ENCODE peak calls at places on chromosomes 5 and 9, in ten cellular contexts. One of them, this sample, is unnamed.

GRCh38 chr5:132427285-132428146 is 58.0 kb downstream of the SLC22A5 start:
- DNase-seq in activated CD8-positive, alpha-beta T cell treated with anti-CD3 and anti-CD28 coated beads for 36 hours: peak; percentile 76
- DNase-seq in upper lobe of right lung: peak; percentile 76
- DNase-seq in adrenal gland: peak; percentile 44
- DNase-seq in fibroblast of the aortic adventitia: no peak
- DNase-seq in mucosa of descending colon: peak; percentile 80
- DNase-seq in DND-41: peak; percentile 63
- DNase-seq in B cell: peak; percentile 36
- DNase-seq in fibroblast of mammary gland: no peak
- DNase-seq in AG09319: no peak
- DNase-seq in this sample: no peak

GRCh38 chr9:112308576-112308975 is 24.8 kb downstream of the PTBP3 start:
- DNase-seq in adrenal gland: no peak
- DNase-seq in fibroblast of mammary gland: no peak
- DNase-seq in fibroblast of the aortic adventitia: peak; percentile 22
- DNase-seq in B cell: no peak
- DNase-seq in DND-41: no peak
- DNase-seq in upper lobe of right lung: no peak
- DNase-seq in activated CD8-positive, alpha-beta T cell treated with anti-CD3 and anti-CD28 coated beads for 36 hours: no peak
- DNase-seq in AG09319: no peak
- DNase-seq in mucosa of descending colon: no peak
- DNase-seq in this sample: no peak

GRCh38 chr9:97559111-97559514 is 57.6 kb downstream of the TMOD1 start:
- DNase-seq in AG09319: no peak
- DNase-seq in adrenal gland: no peak
- DNase-seq in upper lobe of right lung: peak; percentile 40
- DNase-seq in mucosa of descending colon: no peak
- DNase-seq in activated CD8-positive, alpha-beta T cell treated with anti-CD3 and anti-CD28 coated beads for 36 hours: peak; percentile 36
- DNase-seq in fibroblast of mammary gland: no peak
- DNase-seq in DND-41: no peak
- DNase-seq in B cell: no peak
- DNase-seq in fibroblast of the aortic adventitia: no peak
- DNase-seq in this sample: no peak

GRCh38 chr9:91017245-91017644 is 215.6 kb downstream of the SYK start:
- DNase-seq in B cell: no peak
- DNase-seq in fibroblast of the aortic adventitia: no peak
- DNase-seq in adrenal gland: no peak
- DNase-seq in DND-41: no peak
- DNase-seq in fibroblast of mammary gland: no peak
- DNase-seq in mucosa of descending colon: no peak
- DNase-seq in AG09319: no peak
- DNase-seq in activated CD8-positive, alpha-beta T cell treated with anti-CD3 and anti-CD28 coated beads for 36 hours: no peak
- DNase-seq in upper lobe of right lung: no peak
- DNase-seq in this sample: no peak

GRCh38 chr5:144203750-144204596 is 33.3 kb downstream of the KCTD16 start:
- DNase-seq in mucosa of descending colon: no peak
- DNase-seq in fibroblast of the aortic adventitia: peak; percentile 91
- DNase-seq in activated CD8-positive, alpha-beta T cell treated with anti-CD3 and anti-CD28 coated beads for 36 hours: peak; percentile 61
- DNase-seq in DND-41: peak; percentile 45
- DNase-seq in fibroblast of mammary gland: peak; percentile 80
- DNase-seq in upper lobe of right lung: no peak
- DNase-seq in adrenal gland: peak; percentile 66
- DNase-seq in B cell: peak; percentile 36
- DNase-seq in AG09319: peak; percentile 52
- DNase-seq in this sample: no peak

GRCh38 chr9:976258-976804 is at the start of gene DMRT3:
- DNase-seq in fibroblast of the aortic adventitia: no peak
- DNase-seq in upper lobe of right lung: no peak
- DNase-seq in AG09319: no peak
- DNase-seq in adrenal gland: no peak
- DNase-seq in DND-41: no peak
- DNase-seq in activated CD8-positive, alpha-beta T cell treated with anti-CD3 and anti-CD28 coated beads for 36 hours: no peak
- DNase-seq in fibroblast of mammary gland: no peak
- DNase-seq in mucosa of descending colon: no peak
- DNase-seq in B cell: peak; percentile 58
- DNase-seq in this sample: no peak

GRCh38 chr5:160979356-160979755 is 127.3 kb upstream of the ATP10B start:
- DNase-seq in B cell: no peak
- DNase-seq in upper lobe of right lung: no peak
- DNase-seq in AG09319: no peak
- DNase-seq in fibroblast of mammary gland: no peak
- DNase-seq in fibroblast of the aortic adventitia: no peak
- DNase-seq in adrenal gland: no peak
- DNase-seq in DND-41: no peak
- DNase-seq in mucosa of descending colon: no peak
- DNase-seq in activated CD8-positive, alpha-beta T cell treated with anti-CD3 and anti-CD28 coated beads for 36 hours: no peak
- DNase-seq in this sample: no peak

GRCh38 chr9:132283863-132284262 is 70.9 kb downstream of the SETX start:
- DNase-seq in fibroblast of the aortic adventitia: no peak
- DNase-seq in upper lobe of right lung: no peak
- DNase-seq in B cell: no peak
- DNase-seq in mucosa of descending colon: no peak
- DNase-seq in adrenal gland: no peak
- DNase-seq in fibroblast of mammary gland: no peak
- DNase-seq in activated CD8-positive, alpha-beta T cell treated with anti-CD3 and anti-CD28 coated beads for 36 hours: no peak
- DNase-seq in AG09319: no peak
- DNase-seq in DND-41: no peak
- DNase-seq in this sample: no peak

GRCh38 chr5:129930221-129930620 is 26.0 kb downstream of the CHSY3 start:
- DNase-seq in DND-41: no peak
- DNase-seq in adrenal gland: no peak
- DNase-seq in fibroblast of mammary gland: no peak
- DNase-seq in AG09319: no peak
- DNase-seq in fibroblast of the aortic adventitia: peak; percentile 35
- DNase-seq in activated CD8-positive, alpha-beta T cell treated with anti-CD3 and anti-CD28 coated beads for 36 hours: no peak
- DNase-seq in mucosa of descending colon: no peak
- DNase-seq in upper lobe of right lung: no peak
- DNase-seq in B cell: no peak
- DNase-seq in this sample: no peak

GRCh38 chr5:134506054-134507039 is 19.1 kb upstream of the JADE2 start:
- DNase-seq in AG09319: no peak
- DNase-seq in fibroblast of the aortic adventitia: no peak
- DNase-seq in mucosa of descending colon: peak; percentile 95
- DNase-seq in activated CD8-positive, alpha-beta T cell treated with anti-CD3 and anti-CD28 coated beads for 36 hours: no peak
- DNase-seq in DND-41: no peak
- DNase-seq in B cell: no peak
- DNase-seq in upper lobe of right lung: peak; percentile 80
- DNase-seq in adrenal gland: peak; percentile 94
- DNase-seq in fibroblast of mammary gland: no peak
- DNase-seq in this sample: peak; percentile 92

GRCh38 chr5:75551471-75551870 is 39.8 kb downstream of the POLK start:
- DNase-seq in fibroblast of mammary gland: peak; percentile 85
- DNase-seq in DND-41: no peak
- DNase-seq in upper lobe of right lung: no peak
- DNase-seq in B cell: no peak
- DNase-seq in fibroblast of the aortic adventitia: peak; percentile 34
- DNase-seq in AG09319: no peak
- DNase-seq in activated CD8-positive, alpha-beta T cell treated with anti-CD3 and anti-CD28 coated beads for 36 hours: no peak
- DNase-seq in mucosa of descending colon: no peak
- DNase-seq in adrenal gland: no peak
- DNase-seq in this sample: no peak

GRCh38 chr5:132495063-132495671 is 4.6 kb upstream of the IRF1 start:
- DNase-seq in upper lobe of right lung: no peak
- DNase-seq in DND-41: no peak
- DNase-seq in AG09319: no peak
- DNase-seq in activated CD8-positive, alpha-beta T cell treated with anti-CD3 and anti-CD28 coated beads for 36 hours: peak; percentile 71
- DNase-seq in fibroblast of mammary gland: no peak
- DNase-seq in adrenal gland: no peak
- DNase-seq in B cell: no peak
- DNase-seq in fibroblast of the aortic adventitia: no peak
- DNase-seq in mucosa of descending colon: peak; percentile 62
- DNase-seq in this sample: peak; percentile 79

GRCh38 chr5:3031733-3032378 is 280.4 kb upstream of the IRX2 start:
- DNase-seq in fibroblast of the aortic adventitia: no peak
- DNase-seq in upper lobe of right lung: no peak
- DNase-seq in B cell: no peak
- DNase-seq in activated CD8-positive, alpha-beta T cell treated with anti-CD3 and anti-CD28 coated beads for 36 hours: no peak
- DNase-seq in DND-41: no peak
- DNase-seq in mucosa of descending colon: no peak
- DNase-seq in fibroblast of mammary gland: no peak
- DNase-seq in adrenal gland: no peak
- DNase-seq in AG09319: no peak
- DNase-seq in this sample: no peak
- TF ChIP-seq CTCF in fibroblast of the aortic adventitia: no peak
- TF ChIP-seq CTCF in upper lobe of right lung: no peak
- TF ChIP-seq CTCF in B cell: no peak
- TF ChIP-seq CTCF in activated CD8-positive, alpha-beta T cell treated with anti-CD3 and anti-CD28 coated beads for 36 hours: no peak
- TF ChIP-seq CTCF in DND-41: no peak
- TF ChIP-seq CTCF in mucosa of descending colon: no peak
- TF ChIP-seq CTCF in fibroblast of mammary gland: no peak
- TF ChIP-seq CTCF in adrenal gland: no peak
- TF ChIP-seq CTCF in AG09319: no peak
- TF ChIP-seq CTCF in this sample: no peak

DNA sequence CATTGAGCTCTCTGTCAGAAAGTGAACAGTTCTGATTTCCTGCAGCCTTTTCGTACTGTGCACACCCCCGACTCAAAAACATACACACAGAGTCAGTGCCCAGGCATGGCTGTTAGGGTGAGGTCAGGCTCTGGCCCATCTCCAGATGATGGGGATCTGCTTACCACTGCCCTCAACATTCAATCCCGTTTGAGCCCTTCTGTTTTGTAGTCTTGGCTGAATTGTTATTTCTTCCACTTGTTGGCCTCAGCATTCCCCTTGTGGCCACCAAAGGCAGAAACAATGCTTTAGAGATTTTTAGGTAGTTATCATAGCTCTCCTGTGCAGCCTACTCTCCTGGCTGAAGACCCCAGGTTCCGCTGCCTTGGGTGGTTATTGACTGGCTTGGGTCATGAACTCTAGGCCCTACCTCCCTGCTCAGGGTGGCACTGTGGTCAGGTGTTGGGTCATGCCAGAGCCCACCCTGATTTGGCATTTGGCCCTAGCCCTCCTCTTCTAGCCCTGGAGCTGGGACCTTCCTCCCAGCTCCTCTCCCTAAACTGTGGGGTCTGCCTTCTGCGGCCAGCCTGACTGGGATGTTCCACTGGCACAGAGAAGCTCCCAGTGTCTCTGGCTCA is 7.8 kb upstream of the MYOZ3 start:
- DNase-seq in upper lobe of right lung: no peak
- DNase-seq in adrenal gland: no peak
- DNase-seq in B cell: no peak
- DNase-seq in fibroblast of the aortic adventitia: peak; percentile 66
- DNase-seq in fibroblast of mammary gland: peak; percentile 64
- DNase-seq in mucosa of descending colon: no peak
- DNase-seq in DND-41: no peak
- DNase-seq in AG09319: no peak
- DNase-seq in activated CD8-positive, alpha-beta T cell treated with anti-CD3 and anti-CD28 coated beads for 36 hours: no peak
- DNase-seq in this sample: peak; percentile 33
- TF ChIP-seq CTCF in upper lobe of right lung: no peak
- TF ChIP-seq CTCF in adrenal gland: no peak
- TF ChIP-seq CTCF in B cell: no peak
- TF ChIP-seq CTCF in fibroblast of the aortic adventitia: peak; percentile 77
- TF ChIP-seq CTCF in fibroblast of mammary gland: peak; percentile 49
- TF ChIP-seq CTCF in mucosa of descending colon: no peak
- TF ChIP-seq CTCF in DND-41: no peak
- TF ChIP-seq CTCF in AG09319: peak; percentile 41
- TF ChIP-seq CTCF in activated CD8-positive, alpha-beta T cell treated with anti-CD3 and anti-CD28 coated beads for 36 hours: no peak
- TF ChIP-seq CTCF in this sample: peak; percentile 20

GRCh38 chr9:89996717-89997116 is 391.9 kb downstream of the GADD45G start:
- DNase-seq in DND-41: peak; percentile 12
- DNase-seq in activated CD8-positive, alpha-beta T cell treated with anti-CD3 and anti-CD28 coated beads for 36 hours: peak; percentile 26
- DNase-seq in AG09319: no peak
- DNase-seq in B cell: no peak
- DNase-seq in mucosa of descending colon: no peak
- DNase-seq in fibroblast of the aortic adventitia: no peak
- DNase-seq in upper lobe of right lung: no peak
- DNase-seq in adrenal gland: peak; percentile 47
- DNase-seq in fibroblast of mammary gland: peak; percentile 20
- DNase-seq in this sample: no peak
- TF ChIP-seq CTCF in DND-41: peak; percentile 28
- TF ChIP-seq CTCF in activated CD8-positive, alpha-beta T cell treated with anti-CD3 and anti-CD28 coated beads for 36 hours: no peak
- TF ChIP-seq CTCF in AG09319: peak; percentile 19
- TF ChIP-seq CTCF in B cell: no peak
- TF ChIP-seq CTCF in mucosa of descending colon: no peak
- TF ChIP-seq CTCF in fibroblast of the aortic adventitia: no peak
- TF ChIP-seq CTCF in upper lobe of right lung: no peak
- TF ChIP-seq CTCF in adrenal gland: no peak
- TF ChIP-seq CTCF in fibroblast of mammary gland: peak; percentile 15
- TF ChIP-seq CTCF in this sample: no peak

GRCh38 chr5:157564149-157564711 is 11.3 kb downstream of the ADAM19 start:
- DNase-seq in fibroblast of mammary gland: no peak
- DNase-seq in B cell: no peak
- DNase-seq in upper lobe of right lung: no peak
- DNase-seq in activated CD8-positive, alpha-beta T cell treated with anti-CD3 and anti-CD28 coated beads for 36 hours: no peak
- DNase-seq in fibroblast of the aortic adventitia: no peak
- DNase-seq in adrenal gland: no peak
- DNase-seq in DND-41: no peak
- DNase-seq in AG09319: no peak
- DNase-seq in mucosa of descending colon: no peak
- DNase-seq in this sample: no peak
- TF ChIP-seq CTCF in fibroblast of mammary gland: no peak
- TF ChIP-seq CTCF in B cell: no peak
- TF ChIP-seq CTCF in upper lobe of right lung: peak; percentile 18
- TF ChIP-seq CTCF in activated CD8-positive, alpha-beta T cell treated with anti-CD3 and anti-CD28 coated beads for 36 hours: no peak
- TF ChIP-seq CTCF in fibroblast of the aortic adventitia: no peak
- TF ChIP-seq CTCF in adrenal gland: no peak
- TF ChIP-seq CTCF in DND-41: no peak
- TF ChIP-seq CTCF in AG09319: no peak
- TF ChIP-seq CTCF in mucosa of descending colon: no peak
- TF ChIP-seq CTCF in this sample: peak; percentile 10

DNA sequence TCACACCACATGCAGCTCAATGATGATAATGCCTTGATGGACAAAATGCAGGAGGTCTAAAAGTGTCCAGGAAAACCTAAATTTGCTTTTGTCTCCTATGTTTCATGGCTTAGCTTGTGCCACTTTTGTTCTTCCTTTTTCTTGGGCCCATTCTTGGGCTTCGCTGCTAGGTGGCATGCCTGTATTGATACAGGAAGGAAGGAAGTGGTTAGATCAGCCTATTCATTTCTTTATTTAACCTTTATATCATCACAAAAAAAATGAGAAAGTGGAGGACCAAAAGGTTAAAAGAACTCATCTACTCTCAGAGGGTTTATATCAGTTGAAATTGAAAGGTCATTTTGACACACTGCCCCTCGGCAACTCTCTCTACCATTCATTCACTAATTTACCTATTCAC is 260.2 kb downstream of the ARHGAP26 start:
- DNase-seq in activated CD8-positive, alpha-beta T cell treated with anti-CD3 and anti-CD28 coated beads for 36 hours: peak; percentile 62
- DNase-seq in fibroblast of the aortic adventitia: no peak
- DNase-seq in mucosa of descending colon: no peak
- DNase-seq in fibroblast of mammary gland: no peak
- DNase-seq in adrenal gland: no peak
- DNase-seq in B cell: peak; percentile 42
- DNase-seq in DND-41: no peak
- DNase-seq in AG09319: no peak
- DNase-seq in upper lobe of right lung: no peak
- DNase-seq in this sample: no peak
- TF ChIP-seq CTCF in activated CD8-positive, alpha-beta T cell treated with anti-CD3 and anti-CD28 coated beads for 36 hours: no peak
- TF ChIP-seq CTCF in fibroblast of the aortic adventitia: no peak
- TF ChIP-seq CTCF in mucosa of descending colon: no peak
- TF ChIP-seq CTCF in fibroblast of mammary gland: no peak
- TF ChIP-seq CTCF in adrenal gland: no peak
- TF ChIP-seq CTCF in B cell: no peak
- TF ChIP-seq CTCF in DND-41: peak; percentile 27
- TF ChIP-seq CTCF in AG09319: no peak
- TF ChIP-seq CTCF in upper lobe of right lung: no peak
- TF ChIP-seq CTCF in this sample: no peak